ENCODE peak calls at places on chromosomes 6 and 20, in six cellular contexts. One of them, this sample, is unnamed.

GRCh38 chr6:17432356-17432755 is 39.0 kb downstream of the CAP2 start:
- DNase-seq in foreskin fibroblast: peak
- DNase-seq in ascending aorta: no peak
- DNase-seq in fibroblast of villous mesenchyme: peak
- DNase-seq in A549: no peak
- DNase-seq in AG04450: no peak
- DNase-seq in this sample: peak

GRCh38 chr6:37130704-37131103 is 39.2 kb upstream of the PIM1 start:
- DNase-seq in foreskin fibroblast: peak
- DNase-seq in ascending aorta: peak
- DNase-seq in fibroblast of villous mesenchyme: peak
- DNase-seq in A549: no peak
- DNase-seq in AG04450: no peak
- DNase-seq in this sample: no peak

GRCh38 chr6:55388161-55388560 is 60.9 kb downstream of the GFRAL start:
- DNase-seq in foreskin fibroblast: no peak
- DNase-seq in ascending aorta: no peak
- DNase-seq in fibroblast of villous mesenchyme: peak
- DNase-seq in A549: no peak
- DNase-seq in AG04450: peak
- DNase-seq in this sample: peak

GRCh38 chr20:59580991-59581401 is 23.3 kb upstream of the PHACTR3 start:
- DNase-seq in foreskin fibroblast: no peak
- DNase-seq in ascending aorta: no peak
- DNase-seq in fibroblast of villous mesenchyme: no peak
- DNase-seq in A549: no peak
- DNase-seq in AG04450: no peak
- DNase-seq in this sample: no peak

GRCh38 chr6:167576798-167577528 is 249.7 kb upstream of the AFDN start:
- DNase-seq in foreskin fibroblast: no peak
- DNase-seq in ascending aorta: no peak
- DNase-seq in fibroblast of villous mesenchyme: no peak
- DNase-seq in A549: no peak
- DNase-seq in AG04450: no peak
- DNase-seq in this sample: no peak

GRCh38 chr20:62286493-62287064 is 16.2 kb upstream of the ADRM1 start:
- DNase-seq in foreskin fibroblast: no peak
- DNase-seq in ascending aorta: no peak
- DNase-seq in fibroblast of villous mesenchyme: no peak
- DNase-seq in A549: no peak
- DNase-seq in AG04450: no peak
- DNase-seq in this sample: no peak

GRCh38 chr6:81996414-81996813 is 243.9 kb upstream of the TENT5A start:
- DNase-seq in foreskin fibroblast: peak
- DNase-seq in ascending aorta: no peak
- DNase-seq in fibroblast of villous mesenchyme: peak
- DNase-seq in A549: no peak
- DNase-seq in AG04450: peak
- DNase-seq in this sample: peak

GRCh38 chr6:149499066-149499465 is 14.3 kb upstream of the ZC3H12D start:
- DNase-seq in foreskin fibroblast: peak
- DNase-seq in ascending aorta: no peak
- DNase-seq in fibroblast of villous mesenchyme: peak
- DNase-seq in A549: no peak
- DNase-seq in AG04450: peak
- DNase-seq in this sample: peak

GRCh38 chr6:53067799-53068442 is 2.7 kb downstream of the FBXO9 start:
- DNase-seq in foreskin fibroblast: no peak
- DNase-seq in ascending aorta: no peak
- DNase-seq in fibroblast of villous mesenchyme: no peak
- DNase-seq in A549: no peak
- DNase-seq in AG04450: no peak
- DNase-seq in this sample: peak

GRCh38 chr20:36210561-36210960 is 25.7 kb upstream of the AAR2 start:
- DNase-seq in foreskin fibroblast: peak
- DNase-seq in ascending aorta: no peak
- DNase-seq in fibroblast of villous mesenchyme: no peak
- DNase-seq in A549: no peak
- DNase-seq in AG04450: no peak
- DNase-seq in this sample: peak

GRCh38 chr6:54768542-54768941 is 78.0 kb upstream of the FAM83B start:
- DNase-seq in foreskin fibroblast: no peak
- DNase-seq in ascending aorta: no peak
- DNase-seq in fibroblast of villous mesenchyme: no peak
- DNase-seq in A549: no peak
- DNase-seq in AG04450: no peak
- DNase-seq in this sample: no peak

DNA sequence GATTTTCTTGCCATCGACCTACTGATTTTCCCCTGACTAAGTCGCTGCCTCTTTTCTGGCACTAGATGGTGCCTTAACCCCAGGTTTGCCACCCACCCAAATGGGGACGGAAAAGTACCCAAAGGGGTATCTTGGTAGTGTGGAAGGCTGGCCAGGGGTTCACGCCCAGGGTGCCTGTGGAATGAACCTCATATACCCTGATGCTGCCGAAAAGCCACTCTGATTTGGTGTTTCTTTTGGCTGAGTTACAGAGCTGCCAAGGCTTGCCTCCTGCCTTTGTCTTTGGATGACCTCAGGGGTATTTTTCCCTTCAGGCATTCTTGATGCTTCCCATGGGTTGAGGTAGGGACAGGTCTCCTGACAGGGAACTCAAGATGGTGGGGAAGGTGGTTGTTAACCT is 78.1 kb downstream of the MAP3K7 start:
- DNase-seq in foreskin fibroblast: no peak
- DNase-seq in ascending aorta: no peak
- DNase-seq in fibroblast of villous mesenchyme: no peak
- DNase-seq in A549: no peak
- DNase-seq in AG04450: no peak
- DNase-seq in this sample: no peak
- TF ChIP-seq CTCF in foreskin fibroblast: no peak
- TF ChIP-seq CTCF in ascending aorta: no peak
- TF ChIP-seq CTCF in fibroblast of villous mesenchyme: peak
- TF ChIP-seq CTCF in A549: no peak
- TF ChIP-seq CTCF in AG04450: no peak
- TF ChIP-seq CTCF in this sample: no peak

GRCh38 chr6:45420083-45420908 is 42.6 kb upstream of the SUPT3H start:
- DNase-seq in foreskin fibroblast: peak
- DNase-seq in ascending aorta: no peak
- DNase-seq in fibroblast of villous mesenchyme: peak
- DNase-seq in A549: no peak
- DNase-seq in AG04450: no peak
- DNase-seq in this sample: peak
- H3K4me3 ChIP-seq in foreskin fibroblast: peak
- H3K4me3 ChIP-seq in ascending aorta: peak
- H3K4me3 ChIP-seq in fibroblast of villous mesenchyme: peak
- H3K4me3 ChIP-seq in A549: peak
- H3K4me3 ChIP-seq in AG04450: peak
- H3K4me3 ChIP-seq in this sample: peak

GRCh38 chr20:57473246-57474042 is 51.5 kb downstream of the CTCFL start:
- DNase-seq in foreskin fibroblast: peak
- DNase-seq in ascending aorta: no peak
- DNase-seq in fibroblast of villous mesenchyme: no peak
- DNase-seq in A549: no peak
- DNase-seq in AG04450: no peak
- DNase-seq in this sample: peak
- TF ChIP-seq CTCF in foreskin fibroblast: no peak
- TF ChIP-seq CTCF in ascending aorta: no peak
- TF ChIP-seq CTCF in fibroblast of villous mesenchyme: no peak
- TF ChIP-seq CTCF in A549: no peak
- TF ChIP-seq CTCF in AG04450: peak
- TF ChIP-seq CTCF in this sample: peak

GRCh38 chr6:12472601-12473038 is 182.5 kb downstream of the EDN1 start:
- DNase-seq in foreskin fibroblast: peak
- DNase-seq in ascending aorta: peak
- DNase-seq in fibroblast of villous mesenchyme: peak
- DNase-seq in A549: no peak
- DNase-seq in AG04450: no peak
- DNase-seq in this sample: peak
- H3K4me3 ChIP-seq in foreskin fibroblast: no peak
- H3K4me3 ChIP-seq in ascending aorta: no peak
- H3K4me3 ChIP-seq in fibroblast of villous mesenchyme: no peak
- H3K4me3 ChIP-seq in A549: no peak
- H3K4me3 ChIP-seq in AG04450: no peak
- H3K4me3 ChIP-seq in this sample: no peak

GRCh38 chr20:63441777-63442493 is 30.5 kb downstream of the KCNQ2 start:
- DNase-seq in foreskin fibroblast: peak
- DNase-seq in ascending aorta: no peak
- DNase-seq in fibroblast of villous mesenchyme: peak
- DNase-seq in A549: peak
- DNase-seq in AG04450: no peak
- DNase-seq in this sample: peak
- TF ChIP-seq CTCF in foreskin fibroblast: no peak
- TF ChIP-seq CTCF in ascending aorta: no peak
- TF ChIP-seq CTCF in fibroblast of villous mesenchyme: peak
- TF ChIP-seq CTCF in A549: peak
- TF ChIP-seq CTCF in AG04450: peak
- TF ChIP-seq CTCF in this sample: peak

This sample was measured in choroid plexus epithelial cell.